ENCODE peak calls at places on chromosomes 12 and 14, in five cellular contexts. D, S, E, H and A are unnamed samples. For H3K4me1, the result is how much of the 10 kb centered on the place peaks cover.

GRCh38 chr14:20657216-20658211 is 16.0 kb upstream of the OR6S1 start:
- DNase-seq in D (peak), S (peak), E (peak), H (peak), A (no peak)

GRCh38 chr12:45075575-45076282 is 24.8 kb upstream of the DBX2 start:
- DNase-seq in D (no peak), S (no peak), E (no peak), H (no peak), A (no peak)

GRCh38 chr12:34605510-34605887 is 583.2 kb downstream of the ALG10 start:
- DNase-seq in D (no peak), S (no peak), E (no peak), H (no peak), A (no peak)

GRCh38 chr12:101616027-101616494 is 21.3 kb downstream of the MYBPC1 start:
- DNase-seq in D (no peak), S (peak), E (peak), H (peak), A (no peak)

GRCh38 chr12:75553865-75554555 is 42.6 kb upstream of the KRR1 start:
- DNase-seq in D (no peak), S (no peak), E (no peak), H (no peak), A (no peak)

GRCh38 chr12:96177013-96177412 is 17.2 kb upstream of the ELK3 start:
- DNase-seq in D (no peak), S (no peak), E (no peak), H (peak), A (no peak)

GRCh38 chr14:65860956-65861631 is 448.6 kb downstream of the FUT8 start:
- DNase-seq in D (no peak), S (no peak), E (no peak), H (no peak), A (no peak)

GRCh38 chr14:55915464-55915863 is 202.7 kb upstream of the PELI2 start:
- DNase-seq in D (no peak), S (no peak), E (no peak), H (no peak), A (no peak)

GRCh38 chr12:105466231-105466900 is 135.9 kb downstream of the C12orf75 start:
- DNase-seq in D (no peak), S (no peak), E (no peak), H (no peak), A (no peak)

GRCh38 chr12:124338448-124338847 is 43.6 kb downstream of the RFLNA start:
- DNase-seq in D (no peak), S (no peak), E (no peak), H (no peak), A (no peak)

GRCh38 chr12:57299514-57300016 is 48.6 kb upstream of the STAC3 start:
- DNase-seq in D (no peak), S (no peak), E (no peak), H (no peak), A (no peak)

GRCh38 chr12:13784504-13784903 is 196.9 kb downstream of the GRIN2B start:
- DNase-seq in D (no peak), S (no peak), E (no peak), H (no peak), A (no peak)

GRCh38 chr14:21229821-21230220 is 39.4 kb downstream of the HNRNPC start:
- DNase-seq in D (no peak), S (no peak), E (peak), H (no peak), A (no peak)

GRCh38 chr14:56271988-56272387 is 153.8 kb downstream of the PELI2 start:
- DNase-seq in D (no peak), S (no peak), E (peak), H (no peak), A (no peak)

GRCh38 chr14:93234798-93235197 is 27.7 kb downstream of the UBR7 start:
- DNase-seq in D (peak), S (no peak), E (no peak), H (peak), A (no peak)

GRCh38 chr12:13573698-13574321 is 377.3 kb downstream of the EMP1 start:
- DNase-seq in D (no peak), S (peak), E (peak), H (peak), A (no peak)

GRCh38 chr12:52020539-52021336 is 14.0 kb downstream of the TAMALIN start:
- DNase-seq in D (peak), S (peak), E (peak), H (no peak), A (peak)

GRCh38 chr14:45526715-45527549 is 273.9 kb upstream of the MIS18BP1 start:
- DNase-seq in D (peak), S (peak), E (peak), H (peak), A (peak)

GRCh38 chr14:103122578-103123127 is 608 bp upstream of the TNFAIP2 start:
- DNase-seq in D (peak), S (no peak), E (peak), H (no peak), A (no peak)

GRCh38 chr12:3753549-3754284 is 808 bp upstream of the CRACR2A start:
- DNase-seq in D (no peak), S (no peak), E (no peak), H (no peak), A (no peak)

GRCh38 chr12:107411792-107412535 is 273.6 kb upstream of the PWP1 start:
- DNase-seq in D (no peak), S (peak), E (no peak), H (peak), A (no peak)

GRCh38 chr12:23352670-23353069 is 596.8 kb downstream of the SOX5 start:
- DNase-seq in D (no peak), S (no peak), E (no peak), H (no peak), A (no peak)

GRCh38 chr12:56271031-56271430 is 4.3 kb downstream of the COQ10A start:
- DNase-seq in D (peak), S (peak), E (peak), H (peak), A (no peak)

GRCh38 chr14:93976477-93977057 is at the start of gene ASB2:
- DNase-seq in D (no peak), S (no peak), E (no peak), H (no peak), A (peak)

GRCh38 chr12:14775652-14776020 is 27.6 kb downstream of the WBP11 start:
- DNase-seq in D (no peak), S (no peak), E (no peak), H (no peak), A (no peak)

GRCh38 chr14:51663783-51664326 is 12.1 kb downstream of the FRMD6 start:
- DNase-seq in D (no peak), S (no peak), E (no peak), H (no peak), A (no peak)

GRCh38 chr12:103423061-103423473 is 72.7 kb downstream of the C12orf42 start:
- DNase-seq in D (peak), S (no peak), E (no peak), H (no peak), A (no peak)

GRCh38 chr12:107200394-107200793 is 107.0 kb upstream of the CRY1 start:
- DNase-seq in D (no peak), S (peak), E (no peak), H (peak), A (no peak)

GRCh38 chr14:37063467-37064240 is 108.8 kb downstream of the SLC25A21 start:
- DNase-seq in D (no peak), S (no peak), E (no peak), H (no peak), A (no peak)

GRCh38 chr12:13668880-13669279 is 312.5 kb downstream of the GRIN2B start:
- DNase-seq in D (no peak), S (no peak), E (no peak), H (no peak), A (no peak)

GRCh38 chr12:127083028-127083949 is 1183.7 kb upstream of the TMEM132C start:
- DNase-seq in D (peak), S (peak), E (peak), H (peak), A (peak)

GRCh38 chr12:88052686-88053085 is 23.5 kb upstream of the C12orf50 start:
- DNase-seq in D (peak), S (peak), E (peak), H (peak), A (peak)

GRCh38 chr12:19988457-19988856 is 379.9 kb upstream of the PDE3A start:
- DNase-seq in D (peak), S (no peak), E (no peak), H (no peak), A (no peak)

GRCh38 chr12:28866715-28867503 is 282.2 kb upstream of the FAR2 start:
- DNase-seq in D (peak), S (no peak), E (no peak), H (no peak), A (no peak)

DNA sequence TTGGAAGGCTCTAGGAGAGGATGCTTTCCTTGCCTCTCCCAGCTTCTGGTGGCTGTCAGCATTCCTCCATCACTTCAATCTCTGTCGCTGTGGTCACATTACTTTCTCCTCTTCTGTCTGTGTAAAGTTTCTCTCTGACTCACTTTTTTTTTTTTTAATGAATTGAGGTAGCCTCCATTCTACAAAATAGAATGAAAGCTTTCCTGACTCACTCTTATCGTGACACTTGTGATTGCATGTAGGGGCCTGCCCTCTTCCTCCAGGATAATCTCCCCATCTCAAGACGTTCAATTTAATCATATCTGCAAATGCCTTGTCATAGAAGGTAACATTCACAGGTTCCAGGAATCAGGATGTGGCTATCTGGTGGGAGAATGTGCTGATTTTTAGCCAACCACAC is 153.5 kb upstream of the HMGA2 start:
- DNase-seq in D (no peak), S (no peak), E (no peak), H (peak), A (no peak)
- H3K4me1 ChIP-seq in D (under half), S (under half), E (under half), H (half or more), A (under half)

GRCh38 chr12:31234955-31235867 is 90.7 kb downstream of the SINHCAF start:
- DNase-seq in D (peak), S (peak), E (peak), H (peak), A (no peak)

GRCh38 chr12:31238764-31239387 is 87.1 kb downstream of the SINHCAF start:
- DNase-seq in D (peak), S (peak), E (peak), H (peak), A (peak)

GRCh38 chr12:31235868-31236395 is 90.0 kb downstream of the SINHCAF start:
- DNase-seq in D (no peak), S (no peak), E (no peak), H (no peak), A (no peak)

GRCh38 chr12:31234053-31234835 is 91.7 kb downstream of the SINHCAF start:
- DNase-seq in D (no peak), S (no peak), E (no peak), H (peak), A (no peak)

DNA sequence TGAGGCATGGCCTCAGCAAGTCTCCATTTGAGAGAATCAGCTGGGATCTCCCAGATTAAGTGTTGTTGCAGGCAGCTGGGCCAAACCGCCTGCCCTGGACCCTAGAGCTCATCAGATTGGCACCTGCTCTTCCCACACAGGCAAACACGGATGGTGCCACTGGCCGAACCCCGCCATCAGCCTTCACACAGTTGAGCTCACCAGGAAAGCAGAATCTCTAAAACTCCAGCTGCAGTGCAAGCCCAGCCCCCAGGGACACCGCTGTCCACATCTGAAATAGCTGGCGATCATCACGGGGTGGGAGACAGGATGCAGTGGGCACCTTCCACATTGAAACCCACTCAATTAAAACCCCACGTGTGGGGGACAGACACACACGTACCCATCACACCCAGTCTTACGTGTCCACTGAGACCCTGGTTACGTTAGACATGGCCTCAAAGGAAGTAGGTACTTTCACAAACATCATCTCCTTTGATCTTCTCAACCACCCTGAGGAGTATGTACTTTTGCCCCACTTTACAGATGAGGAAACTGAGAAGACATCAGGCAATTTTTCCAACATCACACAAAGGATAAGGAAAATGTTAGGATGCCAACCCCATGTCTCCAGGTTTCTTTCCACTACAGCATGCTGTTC is 88.8 kb downstream of the SINHCAF start:
- DNase-seq in D (no peak), S (no peak), E (no peak), H (no peak), A (no peak)
- TF ChIP-seq EZH2 in D (no peak), S (no peak), E (no peak), H (no peak), A (no peak)

DNA sequence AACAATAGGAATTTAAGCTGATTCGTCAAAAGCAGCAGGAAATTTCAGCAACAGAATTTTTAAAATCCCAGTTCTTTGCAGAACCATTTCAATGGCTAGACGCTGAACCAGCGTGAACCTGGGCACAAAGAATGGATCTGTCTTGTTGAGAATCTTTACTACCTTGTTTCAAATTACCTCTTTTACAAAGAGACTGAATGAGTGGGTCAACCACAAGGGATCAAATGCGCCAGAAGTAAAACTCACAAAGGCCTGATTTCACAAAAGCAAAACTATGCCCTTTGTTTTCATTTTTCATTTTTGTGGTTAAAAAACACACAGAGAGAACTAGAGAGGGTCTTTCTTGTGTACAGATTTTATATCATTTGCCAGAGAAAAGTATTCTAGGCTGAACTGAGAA is 30.4 kb downstream of the TMEM132D start:
- DNase-seq in D (peak), S (no peak), E (no peak), H (no peak), A (no peak)
- H3K4me1 ChIP-seq in D (under half), S (under half), E (under half), H (under half), A (under half)

GRCh38 chr14:76708771-76709170 is 52.5 kb upstream of the VASH1 start:
- DNase-seq in D (no peak), S (no peak), E (no peak), H (no peak), A (no peak)
- TF ChIP-seq EZH2 in D (no peak), S (no peak), E (no peak), H (no peak), A (no peak)

GRCh38 chr12:128420163-128420562 is 153.2 kb downstream of the TMEM132C start:
- DNase-seq in D (no peak), S (no peak), E (no peak), H (no peak), A (no peak)

GRCh38 chr12:128425883-128426282 is 158.9 kb downstream of the TMEM132C start:
- DNase-seq in D (no peak), S (no peak), E (no peak), H (no peak), A (no peak)

DNA sequence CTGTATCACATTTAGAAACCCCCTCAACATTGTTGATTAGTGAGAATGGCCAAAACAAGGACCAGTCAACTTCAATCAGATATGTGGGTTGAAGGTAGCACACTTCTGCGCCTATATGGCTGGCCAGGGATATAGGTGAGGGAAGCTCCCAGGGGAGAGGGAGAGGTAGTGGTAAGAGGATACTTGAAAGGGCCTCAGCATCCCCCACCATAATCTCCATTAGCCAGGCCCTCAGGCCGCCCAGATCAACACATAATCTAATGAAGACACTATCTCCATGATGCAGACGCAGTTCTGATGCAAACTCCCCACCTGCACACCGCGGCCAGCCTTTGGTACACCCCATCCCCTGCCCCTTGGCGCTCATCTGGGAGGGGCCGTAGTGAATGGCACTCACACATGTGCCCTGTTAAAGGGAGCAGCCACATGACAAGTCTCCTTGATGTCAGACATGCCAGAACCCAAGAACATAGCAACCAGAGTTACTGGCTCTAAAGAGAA is 158.0 kb downstream of the TMEM132C start:
- DNase-seq in D (no peak), S (no peak), E (no peak), H (no peak), A (no peak)
- H3K4me1 ChIP-seq in D (under half), S (under half), E (under half), H (under half), A (under half)

GRCh38 chr12:10689146-10689545 is 15.3 kb upstream of the STYK1 start:
- DNase-seq in D (no peak), S (no peak), E (no peak), H (no peak), A (no peak)
- TF ChIP-seq EZH2 in D (no peak), S (no peak), E (no peak), H (no peak), A (no peak)

GRCh38 chr12:109124878-109125648 is 8.7 kb downstream of the ACACB start:
- DNase-seq in D (no peak), S (no peak), E (no peak), H (no peak), A (no peak)

GRCh38 chr12:109130297-109130696 is 13.9 kb downstream of the ACACB start:
- DNase-seq in D (no peak), S (no peak), E (no peak), H (no peak), A (no peak)

GRCh38 chr12:109126781-109127180 is 10.4 kb downstream of the ACACB start:
- DNase-seq in D (no peak), S (no peak), E (no peak), H (no peak), A (no peak)

GRCh38 chr12:109125791-109126190 is 9.4 kb downstream of the ACACB start:
- DNase-seq in D (no peak), S (no peak), E (no peak), H (no peak), A (no peak)

DNA sequence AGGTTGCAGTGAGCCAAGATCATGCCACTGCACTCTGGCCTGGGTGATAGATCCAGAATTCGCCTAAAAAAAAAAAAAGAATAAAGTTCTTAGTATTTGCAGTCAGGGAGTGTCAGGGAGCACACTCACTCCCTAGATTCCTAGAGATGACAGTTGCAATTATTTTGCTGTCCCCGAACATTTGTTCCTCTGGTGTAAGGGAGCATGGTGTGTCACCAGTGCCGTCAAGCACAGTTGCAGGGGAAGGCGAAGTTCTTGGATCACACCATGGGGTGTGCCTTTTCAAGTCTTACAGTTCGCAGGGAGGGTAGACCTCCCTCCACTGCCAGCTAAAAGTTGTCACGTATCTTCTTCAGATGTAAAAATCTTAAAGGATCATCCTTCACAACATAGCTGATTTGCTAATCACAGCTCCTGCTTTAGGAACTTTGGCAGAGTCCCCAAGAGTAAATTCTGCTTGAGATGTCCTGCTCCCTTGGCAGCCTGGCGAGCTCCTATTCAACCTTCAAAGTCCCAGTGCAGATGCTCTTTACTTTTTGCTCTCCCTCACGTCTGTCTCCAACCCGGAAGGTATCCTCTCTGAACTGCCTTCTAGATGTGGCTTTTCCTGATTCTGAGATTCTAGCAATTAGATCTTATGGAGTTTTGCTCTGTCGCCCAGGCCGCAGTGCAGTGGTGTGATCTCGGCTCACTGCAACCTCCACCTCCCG is 11.3 kb downstream of the ACACB start:
- DNase-seq in D (no peak), S (no peak), E (no peak), H (no peak), A (no peak)
- H3K4me1 ChIP-seq in D (under half), S (under half), E (under half), H (under half), A (under half)

GRCh38 chr14:100730530-100730929 is 3.8 kb downstream of the DLK1 start:
- DNase-seq in D (no peak), S (no peak), E (no peak), H (no peak), A (no peak)

GRCh38 chr14:100731011-100731670 is 4.4 kb downstream of the DLK1 start:
- DNase-seq in D (no peak), S (no peak), E (no peak), H (no peak), A (no peak)

GRCh38 chr14:100728962-100729361 is 2.3 kb downstream of the DLK1 start:
- DNase-seq in D (no peak), S (no peak), E (no peak), H (no peak), A (no peak)

GRCh38 chr14:100731846-100732765 is 5.4 kb downstream of the DLK1 start:
- DNase-seq in D (no peak), S (no peak), E (no peak), H (no peak), A (no peak)

DNA sequence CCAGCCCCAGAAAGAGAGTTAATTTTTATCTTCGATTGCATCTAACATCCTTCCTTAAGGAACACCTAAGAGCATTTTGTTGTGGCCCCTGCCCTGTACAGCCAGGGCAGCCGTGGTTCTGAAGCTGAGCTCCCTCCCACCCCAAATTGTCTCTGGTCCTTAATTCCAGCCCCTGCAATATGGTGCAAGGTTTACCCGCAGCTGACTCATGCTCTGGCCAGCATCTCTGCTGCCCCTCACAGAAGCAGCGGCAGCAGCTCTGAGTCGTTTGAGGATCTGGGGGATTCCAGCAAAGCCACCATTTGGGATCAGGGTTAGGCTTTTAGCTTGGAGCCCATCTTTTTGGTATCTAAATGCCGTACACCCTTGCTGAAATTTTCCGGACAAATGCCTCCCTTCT is 3.3 kb downstream of the DLK1 start:
- DNase-seq in D (no peak), S (no peak), E (no peak), H (no peak), A (no peak)
- TF ChIP-seq EZH2 in D (no peak), S (no peak), E (no peak), H (no peak), A (no peak)